ENCODE peak calls at places on chromosomes 12 and 14, in nine cellular contexts. N, Y, L, F, B, Z, H, X and D are unnamed samples.

GRCh38 chr14:95222870-95223398 is 65.6 kb upstream of the DICER1 start:
- DNase-seq in Z (no peak), N (no peak), X (no peak), H (no peak), F (no peak), L (peak; percentile 67), Y (no peak), B (no peak), D (no peak)

GRCh38 chr12:69988601-69989194 is 163.7 kb downstream of the MYRFL start:
- DNase-seq in N (no peak), H (no peak), Z (no peak), L (peak; percentile 76), X (no peak), B (no peak), Y (no peak), F (no peak), D (no peak)

GRCh38 chr12:6407206-6407954 is 23.4 kb downstream of the LTBR start:
- DNase-seq in Y (no peak), L (no peak), F (no peak), B (no peak), N (no peak), X (no peak), H (no peak), Z (no peak), D (no peak)

GRCh38 chr12:65755596-65755978 is 68.7 kb upstream of the HMGA2 start:
- DNase-seq in L (peak; percentile 45), F (no peak), X (no peak), N (no peak), H (no peak), Y (no peak), B (no peak), Z (no peak), D (no peak)

GRCh38 chr12:15116073-15116472 is 105.1 kb downstream of the RERG start:
- DNase-seq in B (no peak), L (no peak), X (no peak), N (no peak), H (no peak), Z (no peak), F (no peak), Y (no peak), D (no peak)

GRCh38 chr12:25365340-25365730 is 114.6 kb upstream of the KRAS start:
- DNase-seq in Y (no peak), Z (no peak), X (no peak), L (no peak), N (no peak), H (no peak), B (no peak), F (no peak), D (no peak)

GRCh38 chr12:94941440-94941862 is 62.0 kb downstream of the NDUFA12 start:
- DNase-seq in L (peak; percentile 82), X (peak; percentile 17), H (peak; percentile 35), Z (no peak), B (peak; percentile 37), F (no peak), Y (peak; percentile 29), N (no peak), D (peak; percentile 36)

GRCh38 chr14:68665792-68666195 is 127.1 kb downstream of the ZFP36L1 start:
- DNase-seq in Z (no peak), N (no peak), B (no peak), Y (no peak), H (no peak), L (no peak), F (no peak), X (no peak), D (no peak)

GRCh38 chr14:92439551-92440344 is 73.8 kb upstream of the RIN3 start:
- DNase-seq in H (no peak), X (no peak), N (no peak), B (no peak), F (peak; percentile 63), L (no peak), Z (no peak), Y (no peak), D (no peak)

GRCh38 chr14:103267226-103267625 is 66.8 kb upstream of the EIF5 start:
- DNase-seq in F (no peak), N (no peak), H (no peak), Z (no peak), Y (no peak), B (no peak), X (no peak), L (no peak), D (no peak)

GRCh38 chr12:107318554-107318803 is 225.1 kb upstream of the CRY1 start:
- DNase-seq in Y (no peak), Z (no peak), F (no peak), H (no peak), N (no peak), L (no peak), B (no peak), X (no peak), D (no peak)

GRCh38 chr14:96221841-96222240 is 17.2 kb downstream of the BDKRB2 start:
- DNase-seq in B (no peak), H (no peak), X (no peak), L (no peak), F (no peak), Z (no peak), Y (no peak), N (no peak), D (no peak)

GRCh38 chr12:75437564-75437963 is 43.0 kb upstream of the GLIPR1 start:
- DNase-seq in L (peak; percentile 44), X (no peak), N (no peak), Y (no peak), H (no peak), Z (no peak), B (no peak), F (no peak), D (no peak)

GRCh38 chr12:11728154-11728755 is 78.8 kb downstream of the ETV6 start:
- DNase-seq in Z (no peak), L (peak; percentile 64), N (no peak), B (no peak), Y (no peak), H (no peak), F (no peak), X (no peak), D (no peak)

GRCh38 chr14:49019467-49020100 is 566.6 kb downstream of the RPS29 start:
- DNase-seq in Y (no peak), H (no peak), L (no peak), B (no peak), N (no peak), F (no peak), X (no peak), Z (no peak), D (no peak)

GRCh38 chr12:6285063-6285477 is 25.4 kb upstream of the PLEKHG6 start:
- DNase-seq in Y (peak; percentile 64), H (peak; percentile 71), X (peak; percentile 67), N (no peak), L (peak; percentile 46), Z (peak; percentile 84), F (no peak), B (no peak), D (no peak)

GRCh38 chr14:101082436-101083384 is 179.2 kb upstream of the RTL1 start:
- DNase-seq in Y (peak; percentile 25), Z (peak; percentile 60), H (no peak), F (no peak), X (no peak), B (no peak), L (no peak), N (peak; percentile 24), D (no peak)

GRCh38 chr12:46572644-46573630 is 200.4 kb upstream of the SLC38A2 start:
- DNase-seq in L (no peak), Z (no peak), N (no peak), X (no peak), F (no peak), Y (no peak), H (no peak), B (no peak), D (no peak)

GRCh38 chr14:103889313-103890051 is 38.8 kb upstream of the TDRD9 start:
- DNase-seq in Y (no peak), X (no peak), Z (no peak), H (no peak), L (peak; percentile 34), B (peak; percentile 52), F (no peak), N (no peak), D (no peak)

GRCh38 chr12:49664591-49665146 is 41.3 kb downstream of the PRPF40B start:
- DNase-seq in Y (no peak), X (peak; percentile 53), L (no peak), N (no peak), B (no peak), H (no peak), Z (peak; percentile 57), F (peak; percentile 43), D (no peak)

GRCh38 chr12:34398366-34398705 is 376.0 kb downstream of the ALG10 start:
- DNase-seq in H (peak; percentile 0), B (peak; percentile 28), F (peak; percentile 30), X (peak; percentile 4), N (peak; percentile 30), Z (peak; percentile 40), Y (peak; percentile 26), L (no peak), D (no peak)
- H3K9me3 ChIP-seq in H (no peaks in the 10 kb centered on the region), B (no peaks in the 10 kb centered on the region), F (peaks cover 18% of the 10 kb centered on the region), X (no peaks in the 10 kb centered on the region), N (no peaks in the 10 kb centered on the region), Z (peaks cover 100% of the 10 kb centered on the region), Y (no peaks in the 10 kb centered on the region), L (no peaks in the 10 kb centered on the region), D (peaks cover 9% of the 10 kb centered on the region)

DNA sequence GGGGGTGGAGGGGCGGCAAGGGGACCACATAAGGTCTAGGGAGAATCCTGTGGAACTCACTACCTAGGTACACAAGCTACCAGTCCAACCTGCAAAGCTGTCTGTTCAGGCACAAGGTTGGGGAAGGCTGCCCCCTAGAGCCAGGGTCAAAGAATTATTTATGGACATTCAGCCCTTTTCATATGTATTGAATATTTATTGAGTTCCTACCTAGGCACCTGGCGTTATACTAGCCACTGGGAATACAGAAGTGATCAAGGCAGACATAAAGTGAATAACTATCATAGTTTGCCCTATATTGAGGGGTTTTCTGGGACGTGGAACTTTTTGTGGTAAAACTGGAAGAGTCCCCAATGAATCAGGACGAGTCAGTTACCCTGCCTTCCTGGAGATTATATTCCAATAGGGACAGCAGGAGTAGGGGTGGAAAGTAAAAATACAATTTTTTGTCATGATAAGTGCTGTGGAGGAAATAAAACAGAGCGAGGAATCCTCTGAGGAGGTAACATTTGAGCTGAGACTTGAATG is 5.8 kb upstream of the SLC48A1 start:
- DNase-seq in H (peak; percentile 74), L (no peak), X (peak; percentile 68), B (no peak), Z (peak; percentile 83), Y (peak; percentile 67), N (peak; percentile 77), F (peak; percentile 68), D (no peak)
- TF ChIP-seq CTCF in H (peak; percentile 58), L (peak; percentile 62), X (peak; percentile 70), B (peak; percentile 27), Z (peak; percentile 72), Y (peak; percentile 67), N (peak; percentile 46), F (peak; percentile 75), D (peak; percentile 58)

GRCh38 chr14:93952829-93953228 is 23.5 kb downstream of the ASB2 start:
- DNase-seq in N (no peak), H (no peak), L (no peak), Z (no peak), F (no peak), B (no peak), X (no peak), Y (no peak), D (no peak)
- H3K4me1 ChIP-seq in N (no peaks in the 10 kb centered on the region), H (peaks cover 44% of the 10 kb centered on the region), L (no peaks in the 10 kb centered on the region), Z (peaks cover 27% of the 10 kb centered on the region), F (peaks cover 3% of the 10 kb centered on the region), B (no peaks in the 10 kb centered on the region), X (no peaks in the 10 kb centered on the region), Y (peaks cover 18% of the 10 kb centered on the region), D (peaks cover 41% of the 10 kb centered on the region)

DNA sequence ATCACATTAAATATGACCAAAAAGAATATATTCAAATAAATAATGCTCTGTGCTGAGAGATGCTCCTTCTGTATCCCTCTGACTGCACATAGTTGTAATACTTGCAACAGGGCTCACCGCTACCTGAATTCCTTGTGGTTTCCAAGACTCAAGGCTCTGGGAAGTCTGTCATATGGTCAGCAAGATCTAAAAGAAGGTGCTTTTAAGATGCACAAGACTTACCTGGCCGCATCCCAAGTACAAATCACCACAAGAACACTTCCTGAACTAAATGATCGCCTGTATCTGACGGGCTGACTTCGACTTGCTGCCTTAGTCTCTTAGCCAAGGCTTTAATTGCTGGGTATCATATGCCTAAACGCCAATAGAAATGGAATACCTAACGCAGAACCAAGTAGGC is 67.2 kb downstream of the HECTD4 start:
- DNase-seq in Z (no peak), F (no peak), L (peak; percentile 87), X (no peak), N (no peak), B (no peak), H (no peak), Y (no peak), D (no peak)
- H3K9me3 ChIP-seq in Z (no peaks in the 10 kb centered on the region), F (no peaks in the 10 kb centered on the region), L (no peaks in the 10 kb centered on the region), X (no peaks in the 10 kb centered on the region), N (no peaks in the 10 kb centered on the region), B (no peaks in the 10 kb centered on the region), H (no peaks in the 10 kb centered on the region), Y (no peaks in the 10 kb centered on the region), D (no peaks in the 10 kb centered on the region)